ENCODE peak calls at places on chromosome 19, in eight cellular contexts. One of them, this sample, is unnamed.

GRCh38 chr19:44066305-44066704 is 5.7 kb upstream of the ZNF284 start:
- DNase-seq in MCF 10A: no peak
- DNase-seq in fibroblast of mammary gland: no peak
- DNase-seq in MV-4-11: no peak
- DNase-seq in natural killer cell treated with Interleukin-12 subunit alpha and Interleukin-12 subunit beta and Interleukin-15 and Interleukin-18, amount 100 ng/mL, for 72 hours: no peak
- DNase-seq in stomach: no peak
- DNase-seq in CD4-positive, CD25-positive, alpha-beta regulatory T cell: no peak
- DNase-seq in stimulated activated CD4-positive, alpha-beta T cell treated with anti-CD3 and anti-CD28 coated beads, Interleukin-2, amount 100 ng/mL, for 48 hours: no peak
- DNase-seq in this sample: no peak

GRCh38 chr19:50416034-50416814 is 2.5 kb upstream of the SPIB start:
- DNase-seq in MCF 10A: no peak
- DNase-seq in fibroblast of mammary gland: no peak
- DNase-seq in MV-4-11: no peak
- DNase-seq in natural killer cell treated with Interleukin-12 subunit alpha and Interleukin-12 subunit beta and Interleukin-15 and Interleukin-18, amount 100 ng/mL, for 72 hours: no peak
- DNase-seq in stomach: no peak
- DNase-seq in CD4-positive, CD25-positive, alpha-beta regulatory T cell: no peak
- DNase-seq in stimulated activated CD4-positive, alpha-beta T cell treated with anti-CD3 and anti-CD28 coated beads, Interleukin-2, amount 100 ng/mL, for 48 hours: no peak
- DNase-seq in this sample: no peak

GRCh38 chr19:10699650-10700335 is 1.4 kb upstream of the QTRT1 start:
- DNase-seq in MCF 10A: peak; percentile 73
- DNase-seq in fibroblast of mammary gland: peak; percentile 66
- DNase-seq in MV-4-11: peak; percentile 69
- DNase-seq in natural killer cell treated with Interleukin-12 subunit alpha and Interleukin-12 subunit beta and Interleukin-15 and Interleukin-18, amount 100 ng/mL, for 72 hours: no peak
- DNase-seq in stomach: peak; percentile 74
- DNase-seq in CD4-positive, CD25-positive, alpha-beta regulatory T cell: peak; percentile 65
- DNase-seq in stimulated activated CD4-positive, alpha-beta T cell treated with anti-CD3 and anti-CD28 coated beads, Interleukin-2, amount 100 ng/mL, for 48 hours: peak; percentile 77
- DNase-seq in this sample: peak; percentile 88

GRCh38 chr19:918481-919156 is 1.5 kb downstream of the KISS1R start:
- DNase-seq in MCF 10A: no peak
- DNase-seq in fibroblast of mammary gland: no peak
- DNase-seq in MV-4-11: no peak
- DNase-seq in natural killer cell treated with Interleukin-12 subunit alpha and Interleukin-12 subunit beta and Interleukin-15 and Interleukin-18, amount 100 ng/mL, for 72 hours: no peak
- DNase-seq in stomach: no peak
- DNase-seq in CD4-positive, CD25-positive, alpha-beta regulatory T cell: no peak
- DNase-seq in stimulated activated CD4-positive, alpha-beta T cell treated with anti-CD3 and anti-CD28 coated beads, Interleukin-2, amount 100 ng/mL, for 48 hours: no peak
- DNase-seq in this sample: no peak

GRCh38 chr19:47107201-47107952 is 6.2 kb downstream of the ZC3H4 start:
- DNase-seq in MCF 10A: peak; percentile 21
- DNase-seq in fibroblast of mammary gland: peak; percentile 44
- DNase-seq in MV-4-11: peak; percentile 59
- DNase-seq in natural killer cell treated with Interleukin-12 subunit alpha and Interleukin-12 subunit beta and Interleukin-15 and Interleukin-18, amount 100 ng/mL, for 72 hours: peak; percentile 76
- DNase-seq in stomach: peak; percentile 32
- DNase-seq in CD4-positive, CD25-positive, alpha-beta regulatory T cell: peak; percentile 68
- DNase-seq in stimulated activated CD4-positive, alpha-beta T cell treated with anti-CD3 and anti-CD28 coated beads, Interleukin-2, amount 100 ng/mL, for 48 hours: no peak
- DNase-seq in this sample: no peak

GRCh38 chr19:16223746-16224145 is 26.0 kb downstream of the AP1M1 start:
- DNase-seq in MCF 10A: no peak
- DNase-seq in fibroblast of mammary gland: no peak
- DNase-seq in MV-4-11: no peak
- DNase-seq in natural killer cell treated with Interleukin-12 subunit alpha and Interleukin-12 subunit beta and Interleukin-15 and Interleukin-18, amount 100 ng/mL, for 72 hours: no peak
- DNase-seq in stomach: no peak
- DNase-seq in CD4-positive, CD25-positive, alpha-beta regulatory T cell: no peak
- DNase-seq in stimulated activated CD4-positive, alpha-beta T cell treated with anti-CD3 and anti-CD28 coated beads, Interleukin-2, amount 100 ng/mL, for 48 hours: no peak
- DNase-seq in this sample: no peak

GRCh38 chr19:41795031-41795461 is 1.3 kb upstream of the CEACAM3 start:
- DNase-seq in MCF 10A: peak; percentile 64
- DNase-seq in fibroblast of mammary gland: peak; percentile 38
- DNase-seq in MV-4-11: peak; percentile 98
- DNase-seq in natural killer cell treated with Interleukin-12 subunit alpha and Interleukin-12 subunit beta and Interleukin-15 and Interleukin-18, amount 100 ng/mL, for 72 hours: peak; percentile 73
- DNase-seq in stomach: peak; percentile 65
- DNase-seq in CD4-positive, CD25-positive, alpha-beta regulatory T cell: peak; percentile 63
- DNase-seq in stimulated activated CD4-positive, alpha-beta T cell treated with anti-CD3 and anti-CD28 coated beads, Interleukin-2, amount 100 ng/mL, for 48 hours: peak; percentile 61
- DNase-seq in this sample: peak; percentile 38

GRCh38 chr19:41978470-41978869 is 15.6 kb downstream of the ATP1A3 start:
- DNase-seq in MCF 10A: no peak
- DNase-seq in fibroblast of mammary gland: no peak
- DNase-seq in MV-4-11: no peak
- DNase-seq in natural killer cell treated with Interleukin-12 subunit alpha and Interleukin-12 subunit beta and Interleukin-15 and Interleukin-18, amount 100 ng/mL, for 72 hours: no peak
- DNase-seq in stomach: no peak
- DNase-seq in CD4-positive, CD25-positive, alpha-beta regulatory T cell: no peak
- DNase-seq in stimulated activated CD4-positive, alpha-beta T cell treated with anti-CD3 and anti-CD28 coated beads, Interleukin-2, amount 100 ng/mL, for 48 hours: no peak
- DNase-seq in this sample: no peak

GRCh38 chr19:2255982-2256685 is at the start of gene JSRP1:
- DNase-seq in MCF 10A: no peak
- DNase-seq in fibroblast of mammary gland: no peak
- DNase-seq in MV-4-11: no peak
- DNase-seq in natural killer cell treated with Interleukin-12 subunit alpha and Interleukin-12 subunit beta and Interleukin-15 and Interleukin-18, amount 100 ng/mL, for 72 hours: no peak
- DNase-seq in stomach: no peak
- DNase-seq in CD4-positive, CD25-positive, alpha-beta regulatory T cell: no peak
- DNase-seq in stimulated activated CD4-positive, alpha-beta T cell treated with anti-CD3 and anti-CD28 coated beads, Interleukin-2, amount 100 ng/mL, for 48 hours: no peak
- DNase-seq in this sample: no peak

GRCh38 chr19:19207637-19208582 is 3.8 kb upstream of the NCAN start:
- DNase-seq in MCF 10A: no peak
- DNase-seq in fibroblast of mammary gland: no peak
- DNase-seq in MV-4-11: no peak
- DNase-seq in natural killer cell treated with Interleukin-12 subunit alpha and Interleukin-12 subunit beta and Interleukin-15 and Interleukin-18, amount 100 ng/mL, for 72 hours: no peak
- DNase-seq in stomach: no peak
- DNase-seq in CD4-positive, CD25-positive, alpha-beta regulatory T cell: no peak
- DNase-seq in stimulated activated CD4-positive, alpha-beta T cell treated with anti-CD3 and anti-CD28 coated beads, Interleukin-2, amount 100 ng/mL, for 48 hours: no peak
- DNase-seq in this sample: no peak

GRCh38 chr19:44618640-44619357 is 5.4 kb downstream of the IGSF23 start:
- DNase-seq in MCF 10A: no peak
- DNase-seq in fibroblast of mammary gland: no peak
- DNase-seq in MV-4-11: no peak
- DNase-seq in natural killer cell treated with Interleukin-12 subunit alpha and Interleukin-12 subunit beta and Interleukin-15 and Interleukin-18, amount 100 ng/mL, for 72 hours: no peak
- DNase-seq in stomach: no peak
- DNase-seq in CD4-positive, CD25-positive, alpha-beta regulatory T cell: no peak
- DNase-seq in stimulated activated CD4-positive, alpha-beta T cell treated with anti-CD3 and anti-CD28 coated beads, Interleukin-2, amount 100 ng/mL, for 48 hours: no peak
- DNase-seq in this sample: no peak

GRCh38 chr19:39038098-39038497 is 5.7 kb upstream of the FBXO27 start:
- DNase-seq in MCF 10A: peak; percentile 68
- DNase-seq in fibroblast of mammary gland: peak; percentile 47
- DNase-seq in MV-4-11: peak; percentile 48
- DNase-seq in natural killer cell treated with Interleukin-12 subunit alpha and Interleukin-12 subunit beta and Interleukin-15 and Interleukin-18, amount 100 ng/mL, for 72 hours: peak; percentile 54
- DNase-seq in stomach: peak; percentile 58
- DNase-seq in CD4-positive, CD25-positive, alpha-beta regulatory T cell: no peak
- DNase-seq in stimulated activated CD4-positive, alpha-beta T cell treated with anti-CD3 and anti-CD28 coated beads, Interleukin-2, amount 100 ng/mL, for 48 hours: no peak
- DNase-seq in this sample: no peak

GRCh38 chr19:8631425-8631819 is 989 bp downstream of the NFILZ start:
- DNase-seq in MCF 10A: no peak
- DNase-seq in fibroblast of mammary gland: no peak
- DNase-seq in MV-4-11: no peak
- DNase-seq in natural killer cell treated with Interleukin-12 subunit alpha and Interleukin-12 subunit beta and Interleukin-15 and Interleukin-18, amount 100 ng/mL, for 72 hours: no peak
- DNase-seq in stomach: no peak
- DNase-seq in CD4-positive, CD25-positive, alpha-beta regulatory T cell: no peak
- DNase-seq in stimulated activated CD4-positive, alpha-beta T cell treated with anti-CD3 and anti-CD28 coated beads, Interleukin-2, amount 100 ng/mL, for 48 hours: no peak
- DNase-seq in this sample: no peak

This sample was measured in Kasumi-1.